ENCODE peak calls at places on chromosomes 4 and X, in six cellular contexts. D, O, N, B, G and I are unnamed samples. For H3K4me1, the result is how much of the 10 kb centered on the place peaks cover.

GRCh38 chr4:145720656-145721055 is 40.7 kb downstream of the C4orf51 start:
- DNase-seq in B (no peak), N (no peak), D (no peak), O (no peak), G (no peak), I (no peak)

GRCh38 chrX:18938710-18939109 is 45.2 kb downstream of the PHKA2 start:
- DNase-seq in D (no peak), N (no peak), B (no peak), O (no peak), G (no peak), I (no peak)

GRCh38 chr4:127793528-127793927 is 11.4 kb downstream of the HSPA4L start:
- DNase-seq in G (no peak), O (no peak), D (no peak), N (no peak), B (no peak), I (no peak)

GRCh38 chrX:115958687-115959359 is 211.7 kb upstream of the AGTR2 start:
- DNase-seq in N (no peak), O (no peak), D (no peak), B (peak), G (no peak), I (no peak)

GRCh38 chr4:123398803-123399637 is 2.4 kb downstream of the SPRY1 start:
- DNase-seq in O (peak), B (peak), G (peak), D (peak), N (peak), I (peak)

GRCh38 chrX:6644411-6644810 is 109.5 kb upstream of the VCX3A start:
- DNase-seq in B (no peak), D (peak), O (no peak), G (no peak), N (no peak), I (no peak)

GRCh38 chr4:168811793-168812651 is 198.0 kb downstream of the CBR4 start:
- DNase-seq in B (peak), D (no peak), G (no peak), O (no peak), N (peak), I (no peak)

GRCh38 chr4:123381996-123382395 is 14.6 kb upstream of the SPRY1 start:
- DNase-seq in O (no peak), D (no peak), G (no peak), B (no peak), N (no peak), I (no peak)

GRCh38 chr4:38495481-38495880 is 168.5 kb upstream of the KLF3 start:
- DNase-seq in G (no peak), D (no peak), O (no peak), B (no peak), N (no peak), I (no peak)

GRCh38 chrX:265502-265901 is 15.7 kb upstream of the PLCXD1 start:
- DNase-seq in B (no peak), G (no peak), D (no peak), N (no peak), O (no peak), I (no peak)

GRCh38 chr4:188297873-188298272 is 158.6 kb downstream of the TRIML1 start:
- DNase-seq in B (peak), N (peak), G (no peak), D (no peak), O (no peak), I (no peak)

GRCh38 chrX:129688097-129688496 is 33.3 kb upstream of the APLN start:
- DNase-seq in B (no peak), D (no peak), G (no peak), N (no peak), O (no peak), I (no peak)

GRCh38 chr4:167105857-167106256 is 128.4 kb downstream of the SPOCK3 start:
- DNase-seq in O (no peak), G (no peak), D (no peak), B (no peak), N (no peak), I (no peak)

GRCh38 chrX:5876984-5877655 is 351.5 kb downstream of the NLGN4X start:
- DNase-seq in N (peak), B (peak), G (no peak), O (no peak), D (peak), I (no peak)

GRCh38 chrX:19799319-19800182 is 87.8 kb downstream of the SH3KBP1 start:
- DNase-seq in O (peak), G (no peak), N (no peak), B (peak), D (no peak), I (no peak)

GRCh38 chr4:24042094-24042493 is 152.2 kb upstream of the PPARGC1A start:
- DNase-seq in G (no peak), D (no peak), N (peak), B (peak), O (no peak), I (no peak)

GRCh38 chr4:82469776-82470345 is 39.5 kb downstream of the ENOPH1 start:
- DNase-seq in B (peak), N (peak), O (no peak), D (no peak), G (no peak), I (no peak)

GRCh38 chrX:153669174-153669890 is 4.3 kb downstream of the PNCK start:
- DNase-seq in O (no peak), B (peak), N (no peak), G (peak), D (no peak), I (no peak)

GRCh38 chrX:103343105-103343504 is 13.1 kb downstream of the TCEAL7 start:
- DNase-seq in G (no peak), N (peak), O (peak), B (peak), D (peak), I (no peak)

GRCh38 chrX:131068945-131069719 is 11.0 kb downstream of the ARHGAP36 start:
- DNase-seq in O (no peak), N (peak), D (peak), G (no peak), B (peak), I (no peak)

GRCh38 chr4:18020145-18020670 is 1.3 kb downstream of the LCORL start:
- DNase-seq in O (no peak), N (no peak), B (peak), G (no peak), D (no peak), I (no peak)

GRCh38 chr4:135598151-135598550 is 1396.6 kb upstream of the PABPC4L start:
- DNase-seq in B (no peak), G (no peak), N (no peak), O (no peak), D (no peak), I (no peak)

GRCh38 chr4:94758700-94759399 is 1.1 kb downstream of the BMPR1B start:
- DNase-seq in O (no peak), D (peak), B (peak), G (no peak), N (peak), I (no peak)

GRCh38 chr4:184053476-184053875 is 148.4 kb downstream of the STOX2 start:
- DNase-seq in N (no peak), G (no peak), D (no peak), B (no peak), O (no peak), I (no peak)

GRCh38 chr4:86432552-86433134 is 72.8 kb upstream of the MAPK10 start:
- DNase-seq in D (no peak), B (no peak), N (no peak), O (no peak), G (no peak), I (no peak)

GRCh38 chr4:24910504-24910903 is 2.3 kb downstream of the CCDC149 start:
- DNase-seq in B (peak), D (no peak), G (no peak), O (no peak), N (no peak), I (no peak)

GRCh38 chr4:170014359-170015008 is 11.7 kb downstream of the MFAP3L start:
- DNase-seq in O (no peak), N (no peak), B (peak), D (no peak), G (no peak), I (no peak)

GRCh38 chrX:68133181-68133580 is 300.1 kb downstream of the OPHN1 start:
- DNase-seq in G (no peak), D (no peak), O (no peak), N (no peak), B (peak), I (no peak)

GRCh38 chrX:19347916-19348315 is 4.2 kb downstream of the PDHA1 start:
- DNase-seq in N (no peak), O (no peak), D (no peak), G (no peak), B (peak), I (no peak)

GRCh38 chr4:128686032-128686465 is 123.5 kb upstream of the JADE1 start:
- DNase-seq in B (no peak), D (no peak), N (no peak), G (no peak), O (no peak), I (no peak)

GRCh38 chr4:119040711-119041185 is 94.9 kb upstream of the MYOZ2 start:
- DNase-seq in O (no peak), D (no peak), N (peak), G (no peak), B (peak), I (no peak)

GRCh38 chr4:1833307-1834046 is 22.5 kb downstream of the LETM1 start:
- DNase-seq in B (no peak), N (no peak), D (no peak), G (no peak), O (no peak), I (no peak)

GRCh38 chr4:1830234-1830633 is 25.7 kb downstream of the LETM1 start:
- DNase-seq in D (no peak), O (no peak), N (no peak), G (no peak), B (no peak), I (no peak)

GRCh38 chr4:1830642-1831228 is 25.2 kb downstream of the LETM1 start:
- DNase-seq in N (no peak), G (no peak), B (no peak), O (no peak), D (no peak), I (no peak)

GRCh38 chr4:1832690-1833089 is 23.3 kb downstream of the LETM1 start:
- DNase-seq in O (no peak), N (no peak), G (no peak), B (no peak), D (no peak), I (no peak)

DNA sequence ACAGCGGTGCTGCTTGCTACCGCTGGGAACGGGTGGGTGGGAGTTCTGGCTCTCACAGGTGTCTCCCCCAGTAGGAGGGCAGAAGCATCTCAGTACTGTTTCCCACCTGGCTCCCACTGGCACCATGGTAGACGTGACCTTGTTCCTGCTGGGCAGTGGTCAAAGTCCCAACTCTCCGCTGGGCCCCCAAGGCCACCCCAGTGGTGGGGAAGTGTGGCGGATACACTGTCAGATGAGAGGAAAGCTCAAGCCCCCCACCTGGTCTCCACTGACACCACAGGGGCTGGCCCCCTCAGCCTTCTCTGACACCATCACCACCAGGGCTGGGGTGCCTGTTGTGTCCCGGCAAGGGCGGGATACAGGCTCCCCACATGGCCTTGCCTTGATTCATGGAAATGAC is 24.6 kb downstream of the LETM1 start:
- DNase-seq in D (no peak), G (no peak), N (no peak), O (no peak), B (no peak), I (no peak)
- H3K4me1 ChIP-seq in D (under half), G (under half), N (under half), O (under half), B (under half), I (under half)

GRCh38 chr4:83643036-83643435 is 107.1 kb downstream of the GPAT3 start:
- DNase-seq in D (no peak), G (no peak), O (no peak), N (no peak), B (no peak), I (no peak)

GRCh38 chr4:83646538-83646937 is 110.6 kb downstream of the GPAT3 start:
- DNase-seq in D (no peak), B (peak), N (no peak), G (no peak), O (no peak), I (no peak)

GRCh38 chr4:83639849-83640493 is 104.1 kb downstream of the GPAT3 start:
- DNase-seq in B (peak), O (peak), G (no peak), D (peak), N (peak), I (peak)

DNA sequence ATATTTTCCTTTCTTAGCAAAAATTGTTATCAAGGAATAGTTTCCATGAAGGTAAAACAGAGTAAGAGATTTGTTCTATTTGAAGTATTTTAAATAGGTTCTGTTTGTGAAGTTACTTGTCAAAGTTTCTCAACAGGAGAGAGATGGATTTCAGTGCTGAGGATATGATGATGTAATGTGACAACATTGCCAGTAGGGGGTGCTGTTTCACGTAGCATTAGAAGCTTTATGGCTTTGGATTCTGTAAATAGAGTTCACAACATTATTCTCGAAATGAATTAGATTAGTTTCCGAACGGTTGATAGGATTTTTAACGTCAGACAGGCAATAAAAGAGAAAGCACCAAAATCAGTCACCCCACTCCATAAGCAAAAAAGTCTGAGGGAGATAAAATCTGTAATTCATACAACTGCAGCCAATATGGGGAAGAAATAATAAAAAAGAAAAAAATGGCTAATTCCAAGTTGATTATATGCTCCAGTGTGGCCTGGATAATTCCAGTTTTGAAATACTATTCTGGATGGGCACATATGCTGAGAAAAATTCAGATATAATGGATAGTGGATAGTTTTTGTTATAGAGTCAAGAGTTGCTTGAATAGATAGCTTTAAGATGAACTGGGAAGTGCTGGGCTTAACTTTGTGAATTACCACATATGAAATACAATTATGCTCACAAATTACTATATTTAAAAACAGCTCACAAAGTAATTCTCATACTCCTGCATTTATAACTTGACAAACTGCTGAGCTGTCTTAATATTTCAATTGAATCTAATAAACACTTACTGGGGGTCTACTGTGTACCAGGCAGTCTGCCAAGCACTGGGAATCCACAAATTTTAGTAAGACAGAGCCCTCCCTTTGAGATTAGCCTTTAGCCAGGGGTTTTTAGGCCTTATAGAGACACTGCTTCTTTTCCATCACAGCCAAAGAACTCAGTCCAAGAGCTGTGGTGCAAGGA is 109.0 kb downstream of the GPAT3 start:
- DNase-seq in B (peak), D (peak), N (peak), O (peak), G (no peak), I (no peak)
- H3K4me3 ChIP-seq in B (peak), D (no peak), N (no peak), O (no peak), G (no peak), I (no peak)

GRCh38 chr4:152106113-152106763 is 345.4 kb upstream of the GATB start:
- DNase-seq in G (no peak), D (peak), B (peak), O (peak), N (peak), I (peak)
- H3K4me1 ChIP-seq in G (half or more), D (half or more), B (under half), O (under half), N (under half), I (under half)

GRCh38 chr4:825063-825968 is 613 bp downstream of the CPLX1 start:
- DNase-seq in D (no peak), B (peak), O (no peak), N (peak), G (peak), I (peak)

GRCh38 chr4:827209-828081 is 1.5 kb upstream of the CPLX1 start:
- DNase-seq in O (no peak), G (peak), N (no peak), D (no peak), B (no peak), I (no peak)

GRCh38 chr4:824461-825062 is 1.4 kb downstream of the CPLX1 start:
- DNase-seq in D (no peak), O (no peak), B (no peak), N (peak), G (peak), I (peak)

GRCh38 chr4:825969-826330 is at the start of gene CPLX1:
- DNase-seq in G (no peak), B (peak), D (no peak), O (no peak), N (peak), I (no peak)

GRCh38 chr4:826508-827208 is 729 bp upstream of the CPLX1 start:
- DNase-seq in O (no peak), G (no peak), N (no peak), B (no peak), D (no peak), I (no peak)
- H3K4me3 ChIP-seq in O (peak), G (no peak), N (no peak), B (no peak), D (no peak), I (peak)

GRCh38 chrX:10104958-10105658 is 51.7 kb upstream of the CLCN4 start:
- DNase-seq in D (no peak), N (no peak), G (no peak), B (peak), O (no peak), I (no peak)
- H3K4me1 ChIP-seq in D (under half), N (under half), G (half or more), B (under half), O (under half), I (under half)

DNA sequence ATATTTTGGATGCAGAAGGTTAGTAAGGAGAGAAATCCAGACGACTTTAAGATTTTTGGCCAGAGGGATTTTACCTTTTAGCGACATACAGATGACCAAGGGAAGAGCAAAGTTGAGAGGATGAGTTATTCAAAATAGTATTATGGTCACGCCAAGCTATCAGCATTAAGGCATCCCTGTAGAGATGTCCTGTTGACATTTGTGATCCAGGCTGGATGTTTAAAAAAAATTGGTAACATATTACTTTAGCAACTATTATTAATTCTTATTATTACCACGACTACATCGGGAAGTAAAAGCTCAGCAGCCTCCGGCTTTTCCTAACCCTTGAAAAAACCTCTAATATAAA is 562 bp upstream of the OSTC start:
- DNase-seq in D (no peak), B (no peak), O (no peak), G (no peak), N (no peak), I (no peak)
- H3K4me3 ChIP-seq in D (peak), B (peak), O (peak), G (peak), N (peak), I (peak)

DNA sequence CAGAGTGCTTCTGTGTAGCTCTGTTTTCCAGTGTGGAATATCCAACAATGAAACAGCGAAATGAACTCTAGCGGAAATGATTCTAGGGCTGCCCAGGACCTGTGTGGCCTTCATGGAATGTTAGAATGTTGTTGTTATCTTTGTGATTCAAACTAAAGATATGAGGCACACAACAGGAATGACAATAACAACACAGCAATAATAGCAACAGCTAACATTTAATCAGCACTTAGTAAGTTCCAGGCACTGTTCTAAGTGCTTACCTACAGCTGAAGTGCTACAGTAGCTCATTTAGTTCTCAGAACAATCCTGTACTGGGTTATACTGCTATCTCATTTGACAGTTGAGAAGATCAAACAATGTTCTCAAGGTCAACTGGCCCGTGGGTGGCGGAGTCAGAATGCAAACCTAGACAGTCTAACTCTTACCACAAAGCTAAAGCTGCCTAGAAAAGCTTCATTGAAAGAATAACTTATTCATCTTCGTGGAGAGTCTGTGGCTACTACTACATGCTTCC is 63.7 kb downstream of the MAML3 start:
- DNase-seq in G (no peak), N (peak), D (peak), B (peak), O (no peak), I (no peak)
- H3K4me1 ChIP-seq in G (half or more), N (under half), D (half or more), B (under half), O (under half), I (under half)

GRCh38 chrX:10282490-10282889 is 125.7 kb downstream of the CLCN4 start:
- DNase-seq in N (no peak), B (no peak), D (no peak), G (no peak), O (no peak), I (no peak)

GRCh38 chrX:10286195-10286594 is 129.4 kb downstream of the CLCN4 start:
- DNase-seq in D (no peak), B (no peak), O (no peak), G (no peak), N (no peak), I (no peak)

GRCh38 chrX:10288400-10288799 is 131.6 kb downstream of the CLCN4 start:
- DNase-seq in O (no peak), D (peak), N (no peak), G (no peak), B (no peak), I (no peak)
- H3K4me3 ChIP-seq in O (no peak), D (no peak), N (no peak), G (no peak), B (no peak), I (no peak)

DNA sequence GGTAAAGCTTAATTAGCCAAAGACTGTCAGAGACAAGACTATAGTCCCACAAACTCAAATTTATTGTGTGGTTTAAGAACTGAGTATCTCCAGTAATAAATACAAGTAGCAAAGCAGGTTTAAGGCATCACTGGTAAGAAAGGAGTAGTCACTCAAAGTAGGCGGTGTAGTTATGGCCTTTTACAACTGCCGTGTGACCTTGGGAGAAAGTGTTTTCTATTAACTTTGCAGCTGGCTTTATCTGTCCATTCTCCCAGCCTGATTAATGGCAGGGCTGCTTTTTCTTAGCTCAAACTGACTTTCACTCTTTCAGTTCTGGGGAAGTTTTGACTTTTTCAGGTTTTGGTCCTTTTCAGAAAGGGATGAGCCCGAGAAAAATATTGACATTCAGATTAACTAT is 7.4 kb upstream of the PAK3 start:
- DNase-seq in B (no peak), D (no peak), O (no peak), G (no peak), N (no peak), I (no peak)
- H3K4me1 ChIP-seq in B (under half), D (under half), O (under half), G (under half), N (under half), I (under half)